ENCODE peak calls at places on chromosomes 7 and 10, in six cellular contexts. S is upper lobe of right lung, C is ovary, A is fibroblast of lung, D is psoas muscle, P is foreskin fibroblast. T is an unnamed sample.

GRCh38 chr10:65518379-65518778 is 1407.5 kb upstream of the LRRTM3 start:
- DNase-seq in S (no peak), C (no peak), A (no peak), D (no peak), P (no peak), T (no peak)

GRCh38 chr7:102117743-102118142 is 168.9 kb upstream of the SH2B2 start:
- DNase-seq in S (peak), C (no peak), A (peak), D (no peak), P (peak), T (peak)

GRCh38 chr10:10765017-10765416 is 252.7 kb upstream of the CELF2 start:
- DNase-seq in S (no peak), C (no peak), A (no peak), D (no peak), P (no peak), T (no peak)

GRCh38 chr10:73819513-73820093 is 8.2 kb upstream of the NDST2 start:
- DNase-seq in S (peak), C (no peak), A (no peak), D (peak), P (peak), T (no peak)

GRCh38 chr7:128812514-128813168 is 17.6 kb upstream of the FLNC start:
- DNase-seq in S (no peak), C (no peak), A (no peak), D (peak), P (no peak), T (no peak)

GRCh38 chr10:84214612-84215235 is 10.6 kb downstream of the LRIT2 start:
- DNase-seq in S (no peak), C (no peak), A (no peak), D (no peak), P (no peak), T (no peak)

GRCh38 chr7:7868245-7868899 is 100.2 kb upstream of the GLCCI1 start:
- DNase-seq in S (no peak), C (no peak), A (no peak), D (no peak), P (no peak), T (no peak)

GRCh38 chr7:159149488-159149887 is 4.8 kb upstream of the VIPR2 start:
- DNase-seq in S (no peak), C (no peak), A (no peak), D (no peak), P (no peak), T (no peak)

GRCh38 chr10:69400936-69401335 is 15.8 kb downstream of the TACR2 start:
- DNase-seq in S (no peak), C (no peak), A (no peak), D (peak), P (no peak), T (no peak)

GRCh38 chr10:107163086-107163880 is 1.2 kb downstream of the SORCS1 start:
- DNase-seq in S (no peak), C (no peak), A (no peak), D (no peak), P (no peak), T (no peak)

GRCh38 chr10:84074521-84074920 is 64.8 kb upstream of the GHITM start:
- DNase-seq in S (no peak), C (no peak), A (no peak), D (no peak), P (no peak), T (no peak)

GRCh38 chr10:93767724-93768399 is 10.1 kb downstream of the LGI1 start:
- DNase-seq in S (no peak), C (no peak), A (no peak), D (no peak), P (no peak), T (no peak)

GRCh38 chr7:73893342-73894101 is 32.6 kb downstream of the TMEM270 start:
- DNase-seq in S (no peak), C (no peak), A (peak), D (peak), P (no peak), T (no peak)

GRCh38 chr7:98488167-98488566 is 87.3 kb upstream of the BAIAP2L1 start:
- DNase-seq in S (no peak), C (no peak), A (no peak), D (no peak), P (no peak), T (no peak)

GRCh38 chr10:78458983-78459638 is 425.4 kb downstream of the RPS24 start:
- DNase-seq in S (no peak), C (no peak), A (peak), D (no peak), P (peak), T (peak)

GRCh38 chr10:95214793-95215192 is 20.8 kb downstream of the ACSM6 start:
- DNase-seq in S (no peak), C (no peak), A (no peak), D (no peak), P (no peak), T (no peak)

GRCh38 chr10:29668628-29669027 is 33.9 kb upstream of the SVIL start:
- DNase-seq in S (no peak), C (no peak), A (no peak), D (no peak), P (no peak), T (no peak)

GRCh38 chr10:132576671-132577349 is 39.2 kb downstream of the INPP5A start:
- DNase-seq in S (no peak), C (no peak), A (no peak), D (no peak), P (no peak), T (no peak)

GRCh38 chr10:102744374-102745051 is 765 bp downstream of the WBP1L start:
- DNase-seq in S (no peak), C (no peak), A (no peak), D (peak), P (peak), T (no peak)

GRCh38 chr7:42605381-42605780 is 306.5 kb downstream of the C7orf25 start:
- DNase-seq in S (no peak), C (no peak), A (no peak), D (no peak), P (no peak), T (no peak)

GRCh38 chr10:101506829-101507228 is 81.2 kb downstream of the POLL start:
- DNase-seq in S (no peak), C (no peak), A (no peak), D (no peak), P (no peak), T (no peak)

GRCh38 chr7:128358233-128358632 is 3.3 kb downstream of the PRRT4 start:
- DNase-seq in S (no peak), C (no peak), A (no peak), D (no peak), P (no peak), T (no peak)

GRCh38 chr7:28155019-28155660 is 25.5 kb downstream of the JAZF1 start:
- DNase-seq in S (no peak), C (no peak), A (no peak), D (no peak), P (no peak), T (no peak)

GRCh38 chr7:69732203-69732602 is 133.9 kb downstream of the AUTS2 start:
- DNase-seq in S (no peak), C (no peak), A (no peak), D (no peak), P (no peak), T (no peak)

GRCh38 chr7:86968618-86969017 is 90.8 kb downstream of the ELAPOR2 start:
- DNase-seq in S (no peak), C (no peak), A (peak), D (no peak), P (no peak), T (no peak)

GRCh38 chr7:155571581-155572345 is 25.4 kb upstream of the CNPY1 start:
- DNase-seq in S (no peak), C (no peak), A (no peak), D (peak), P (no peak), T (no peak)

GRCh38 chr10:129768437-129769355 is 195.4 kb downstream of the EBF3 start:
- DNase-seq in S (peak), C (no peak), A (no peak), D (no peak), P (no peak), T (no peak)

GRCh38 chr7:19099194-19099593 is 18.2 kb downstream of the TWIST1 start:
- DNase-seq in S (no peak), C (no peak), A (no peak), D (no peak), P (no peak), T (no peak)

GRCh38 chr10:109219935-109220334 is 703.4 kb downstream of the XPNPEP1 start:
- DNase-seq in S (no peak), C (no peak), A (no peak), D (no peak), P (no peak), T (no peak)

DNA sequence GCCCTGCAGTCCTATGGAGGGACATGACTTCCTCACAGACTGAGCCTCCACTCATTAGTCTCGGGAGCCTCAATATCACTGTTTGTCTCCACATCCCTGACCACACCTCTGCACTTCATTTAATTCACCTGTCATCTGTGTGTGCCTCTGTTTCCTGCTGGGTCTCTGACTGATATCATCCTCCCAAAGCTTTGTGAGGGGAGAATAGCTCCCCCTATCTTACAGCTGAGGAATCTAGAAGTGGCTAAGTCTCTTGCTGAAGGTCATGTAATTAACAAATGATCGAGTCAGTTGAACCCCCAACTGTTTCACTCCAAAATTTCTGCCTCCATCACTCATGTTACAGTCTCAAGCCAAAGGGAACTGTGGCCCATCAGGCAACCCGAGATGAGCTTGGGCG is 5.5 kb upstream of the CPXM2 start:
- DNase-seq in S (no peak), C (no peak), A (no peak), D (no peak), P (no peak), T (no peak)
- TF ChIP-seq CTCF in S (no peak), C (no peak), A (no peak), D (no peak), P (peak), T (peak)

GRCh38 chr7:22052221-22052639 is 106.5 kb upstream of the CDCA7L start:
- DNase-seq in S (no peak), C (no peak), A (no peak), D (no peak), P (no peak), T (no peak)

GRCh38 chr7:22052650-22053336 is 107.1 kb upstream of the CDCA7L start:
- DNase-seq in S (no peak), C (no peak), A (no peak), D (no peak), P (no peak), T (no peak)

DNA sequence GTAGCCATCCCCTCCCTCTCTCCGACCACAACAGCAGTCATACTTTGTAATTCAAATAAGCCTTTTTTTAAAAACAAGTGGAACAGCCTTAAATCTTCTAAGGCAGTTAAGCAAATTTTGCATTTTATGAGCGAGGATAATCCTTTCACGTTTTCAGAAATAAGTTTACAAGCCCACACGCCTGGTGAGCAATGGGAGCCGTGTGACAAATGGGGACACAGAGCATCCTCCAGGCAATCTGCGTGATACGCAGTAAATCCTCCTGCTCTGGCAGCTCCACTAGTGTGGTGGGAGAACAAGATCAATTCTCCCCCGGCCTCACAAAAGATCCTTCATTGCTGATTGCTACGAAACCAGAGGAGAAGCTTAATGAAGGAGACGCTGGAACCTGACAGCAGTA is 104.1 kb upstream of the CDCA7L start:
- DNase-seq in S (no peak), C (no peak), A (no peak), D (no peak), P (no peak), T (no peak)
- H3K4me3 ChIP-seq in S (no peak), C (no peak), A (no peak), D (no peak), P (no peak), T (no peak)

GRCh38 chr10:80501913-80502521 is 35.7 kb upstream of the SH2D4B start:
- DNase-seq in S (no peak), C (no peak), A (no peak), D (peak), P (no peak), T (no peak)
- TF ChIP-seq CTCF in S (no peak), C (no peak), A (no peak), D (no peak), P (no peak), T (no peak)

GRCh38 chr7:150404785-150405583 is 25.9 kb downstream of the ZNF775 start:
- DNase-seq in S (peak), C (peak), A (peak), D (peak), P (peak), T (no peak)

GRCh38 chr7:150407588-150408392 is 28.7 kb downstream of the ZNF775 start:
- DNase-seq in S (peak), C (no peak), A (no peak), D (peak), P (no peak), T (no peak)

GRCh38 chr7:150406565-150407421 is 27.7 kb downstream of the ZNF775 start:
- DNase-seq in S (peak), C (no peak), A (no peak), D (peak), P (no peak), T (no peak)

GRCh38 chr7:150405584-150406310 is 26.6 kb downstream of the ZNF775 start:
- DNase-seq in S (no peak), C (no peak), A (no peak), D (no peak), P (no peak), T (no peak)

GRCh38 chr7:150406311-150406564 is 27.1 kb downstream of the ZNF775 start:
- DNase-seq in S (no peak), C (no peak), A (no peak), D (no peak), P (no peak), T (no peak)
- H3K4me3 ChIP-seq in S (peak), C (peak), A (peak), D (peak), P (peak), T (peak)

GRCh38 chr10:62080905-62081304 is 179.4 kb downstream of the ARID5B start:
- DNase-seq in S (no peak), C (no peak), A (no peak), D (no peak), P (no peak), T (no peak)
- TF ChIP-seq CTCF in S (no peak), C (no peak), A (peak), D (no peak), P (no peak), T (no peak)

T was measured in BJ.